ENCODE peak calls at places on chromosomes 11 and 22, in six cellular contexts. One of them, this sample, is unnamed.

GRCh38 chr11:63939351-63939920 is 634 bp downstream of the NAA40 start:
- DNase-seq in Caki2: peak
- DNase-seq in activated T-cell treated with anti-CD3 and anti-CD28 coated beads for 48 hours: no peak
- DNase-seq in GM13976: no peak
- DNase-seq in Panc1: no peak
- DNase-seq in uterus: no peak
- DNase-seq in this sample: no peak

GRCh38 chr11:113397821-113398220 is 10.2 kb downstream of the ANKK1 start:
- DNase-seq in Caki2: no peak
- DNase-seq in activated T-cell treated with anti-CD3 and anti-CD28 coated beads for 48 hours: no peak
- DNase-seq in GM13976: no peak
- DNase-seq in Panc1: no peak
- DNase-seq in uterus: no peak
- DNase-seq in this sample: no peak

GRCh38 chr11:64800633-64801464 is 2.2 kb downstream of the MAP4K2 start:
- DNase-seq in Caki2: no peak
- DNase-seq in activated T-cell treated with anti-CD3 and anti-CD28 coated beads for 48 hours: no peak
- DNase-seq in GM13976: no peak
- DNase-seq in Panc1: no peak
- DNase-seq in uterus: no peak
- DNase-seq in this sample: no peak

GRCh38 chr22:37176464-37177061 is 11.5 kb downstream of the C1QTNF6 start:
- DNase-seq in Caki2: no peak
- DNase-seq in activated T-cell treated with anti-CD3 and anti-CD28 coated beads for 48 hours: no peak
- DNase-seq in GM13976: peak
- DNase-seq in Panc1: no peak
- DNase-seq in uterus: peak
- DNase-seq in this sample: no peak

GRCh38 chr11:84193706-84194105 is 907.5 kb upstream of the CCDC90B start:
- DNase-seq in Caki2: no peak
- DNase-seq in activated T-cell treated with anti-CD3 and anti-CD28 coated beads for 48 hours: no peak
- DNase-seq in GM13976: no peak
- DNase-seq in Panc1: no peak
- DNase-seq in uterus: no peak
- DNase-seq in this sample: no peak

GRCh38 chr11:36377759-36378553 is 81.9 kb downstream of the PRR5L start:
- DNase-seq in Caki2: no peak
- DNase-seq in activated T-cell treated with anti-CD3 and anti-CD28 coated beads for 48 hours: no peak
- DNase-seq in GM13976: no peak
- DNase-seq in Panc1: no peak
- DNase-seq in uterus: no peak
- DNase-seq in this sample: no peak

GRCh38 chr11:70488171-70488570 is 89.8 kb downstream of the CTTN start:
- DNase-seq in Caki2: no peak
- DNase-seq in activated T-cell treated with anti-CD3 and anti-CD28 coated beads for 48 hours: no peak
- DNase-seq in GM13976: no peak
- DNase-seq in Panc1: no peak
- DNase-seq in uterus: no peak
- DNase-seq in this sample: no peak

GRCh38 chr11:46404476-46405017 is 13.0 kb upstream of the CHRM4 start:
- DNase-seq in Caki2: no peak
- DNase-seq in activated T-cell treated with anti-CD3 and anti-CD28 coated beads for 48 hours: no peak
- DNase-seq in GM13976: no peak
- DNase-seq in Panc1: no peak
- DNase-seq in uterus: no peak
- DNase-seq in this sample: no peak

GRCh38 chr11:121762820-121763219 is 310.1 kb upstream of the SORL1-AS1 start:
- DNase-seq in Caki2: no peak
- DNase-seq in activated T-cell treated with anti-CD3 and anti-CD28 coated beads for 48 hours: no peak
- DNase-seq in GM13976: no peak
- DNase-seq in Panc1: no peak
- DNase-seq in uterus: peak
- DNase-seq in this sample: no peak

GRCh38 chr11:63920870-63921417 is 4.0 kb upstream of the RCOR2 start:
- DNase-seq in Caki2: no peak
- DNase-seq in activated T-cell treated with anti-CD3 and anti-CD28 coated beads for 48 hours: peak
- DNase-seq in GM13976: peak
- DNase-seq in Panc1: no peak
- DNase-seq in uterus: no peak
- DNase-seq in this sample: peak

GRCh38 chr22:43151251-43152000 is at the start of gene TSPO:
- DNase-seq in Caki2: peak
- DNase-seq in activated T-cell treated with anti-CD3 and anti-CD28 coated beads for 48 hours: peak
- DNase-seq in GM13976: peak
- DNase-seq in Panc1: no peak
- DNase-seq in uterus: peak
- DNase-seq in this sample: peak

GRCh38 chr11:134742228-134742612 is 330.2 kb upstream of the B3GAT1 start:
- DNase-seq in Caki2: no peak
- DNase-seq in activated T-cell treated with anti-CD3 and anti-CD28 coated beads for 48 hours: no peak
- DNase-seq in GM13976: no peak
- DNase-seq in Panc1: no peak
- DNase-seq in uterus: no peak
- DNase-seq in this sample: no peak

GRCh38 chr11:92693146-92693545 is 276.3 kb upstream of the MTNR1B start:
- DNase-seq in Caki2: no peak
- DNase-seq in activated T-cell treated with anti-CD3 and anti-CD28 coated beads for 48 hours: no peak
- DNase-seq in GM13976: no peak
- DNase-seq in Panc1: no peak
- DNase-seq in uterus: no peak
- DNase-seq in this sample: no peak

GRCh38 chr11:69637956-69638871 is 2.7 kb upstream of the CCND1 start:
- DNase-seq in Caki2: peak
- DNase-seq in activated T-cell treated with anti-CD3 and anti-CD28 coated beads for 48 hours: no peak
- DNase-seq in GM13976: no peak
- DNase-seq in Panc1: no peak
- DNase-seq in uterus: no peak
- DNase-seq in this sample: no peak

GRCh38 chr11:96049426-96049825 is 125.5 kb upstream of the MTMR2 start:
- DNase-seq in Caki2: no peak
- DNase-seq in activated T-cell treated with anti-CD3 and anti-CD28 coated beads for 48 hours: no peak
- DNase-seq in GM13976: no peak
- DNase-seq in Panc1: no peak
- DNase-seq in uterus: no peak
- DNase-seq in this sample: no peak

GRCh38 chr11:12815931-12816494 is 141.8 kb downstream of the TEAD1 start:
- DNase-seq in Caki2: no peak
- DNase-seq in activated T-cell treated with anti-CD3 and anti-CD28 coated beads for 48 hours: no peak
- DNase-seq in GM13976: no peak
- DNase-seq in Panc1: no peak
- DNase-seq in uterus: no peak
- DNase-seq in this sample: no peak

GRCh38 chr22:45242778-45243191 is 2.1 kb upstream of the KIAA0930 start:
- DNase-seq in Caki2: no peak
- DNase-seq in activated T-cell treated with anti-CD3 and anti-CD28 coated beads for 48 hours: no peak
- DNase-seq in GM13976: no peak
- DNase-seq in Panc1: no peak
- DNase-seq in uterus: no peak
- DNase-seq in this sample: no peak

GRCh38 chr11:92628401-92629292 is 340.8 kb upstream of the MTNR1B start:
- DNase-seq in Caki2: peak
- DNase-seq in activated T-cell treated with anti-CD3 and anti-CD28 coated beads for 48 hours: no peak
- DNase-seq in GM13976: no peak
- DNase-seq in Panc1: no peak
- DNase-seq in uterus: no peak
- DNase-seq in this sample: no peak

GRCh38 chr11:35247428-35247827 is 108.5 kb downstream of the CD44 start:
- DNase-seq in Caki2: no peak
- DNase-seq in activated T-cell treated with anti-CD3 and anti-CD28 coated beads for 48 hours: no peak
- DNase-seq in GM13976: no peak
- DNase-seq in Panc1: no peak
- DNase-seq in uterus: peak
- DNase-seq in this sample: no peak

GRCh38 chr22:37240941-37241320 is 3.1 kb downstream of the RAC2 start:
- DNase-seq in Caki2: no peak
- DNase-seq in activated T-cell treated with anti-CD3 and anti-CD28 coated beads for 48 hours: no peak
- DNase-seq in GM13976: peak
- DNase-seq in Panc1: no peak
- DNase-seq in uterus: no peak
- DNase-seq in this sample: no peak

GRCh38 chr11:86923993-86924766 is 31.0 kb downstream of the FZD4 start:
- DNase-seq in Caki2: peak
- DNase-seq in activated T-cell treated with anti-CD3 and anti-CD28 coated beads for 48 hours: no peak
- DNase-seq in GM13976: no peak
- DNase-seq in Panc1: no peak
- DNase-seq in uterus: no peak
- DNase-seq in this sample: no peak

GRCh38 chr11:69425895-69426544 is 55.4 kb upstream of the LINC01488 start:
- DNase-seq in Caki2: no peak
- DNase-seq in activated T-cell treated with anti-CD3 and anti-CD28 coated beads for 48 hours: peak
- DNase-seq in GM13976: no peak
- DNase-seq in Panc1: no peak
- DNase-seq in uterus: no peak
- DNase-seq in this sample: no peak

GRCh38 chr22:25940479-25940878 is 198.5 kb downstream of the MYO18B start:
- DNase-seq in Caki2: no peak
- DNase-seq in activated T-cell treated with anti-CD3 and anti-CD28 coated beads for 48 hours: no peak
- DNase-seq in GM13976: no peak
- DNase-seq in Panc1: no peak
- DNase-seq in uterus: no peak
- DNase-seq in this sample: no peak

GRCh38 chr22:22692707-22693530 is 48.5 kb downstream of the GGTLC2 start:
- DNase-seq in Caki2: peak
- DNase-seq in activated T-cell treated with anti-CD3 and anti-CD28 coated beads for 48 hours: peak
- DNase-seq in GM13976: peak
- DNase-seq in Panc1: no peak
- DNase-seq in uterus: no peak
- DNase-seq in this sample: peak